ENCODE peak calls at places on chromosomes 6 and 20, in five cellular contexts. One of them, this sample, is unnamed.

GRCh38 chr20:17210387-17210786 is 16.5 kb upstream of the PCSK2 start:
- DNase-seq in psoas muscle: no peak
- DNase-seq in IMR-90: no peak
- DNase-seq in left lung: no peak
- DNase-seq in uterus: no peak
- DNase-seq in this sample: no peak

GRCh38 chr20:571754-572331 is 28.3 kb upstream of the CSNK2A1 start:
- DNase-seq in psoas muscle: peak; percentile 74
- DNase-seq in IMR-90: no peak
- DNase-seq in left lung: peak; percentile 73
- DNase-seq in uterus: peak; percentile 42
- DNase-seq in this sample: peak; percentile 70

GRCh38 chr6:168937061-168937460 is 316.6 kb downstream of the THBS2 start:
- DNase-seq in psoas muscle: no peak
- DNase-seq in IMR-90: peak; percentile 12
- DNase-seq in left lung: no peak
- DNase-seq in uterus: no peak
- DNase-seq in this sample: no peak

GRCh38 chr20:17771206-17772004 is 71.6 kb downstream of the BANF2 start:
- DNase-seq in psoas muscle: no peak
- DNase-seq in IMR-90: no peak
- DNase-seq in left lung: no peak
- DNase-seq in uterus: no peak
- DNase-seq in this sample: no peak

GRCh38 chr20:37354210-37355195 is 8.6 kb downstream of the SRC start:
- DNase-seq in psoas muscle: no peak
- DNase-seq in IMR-90: no peak
- DNase-seq in left lung: no peak
- DNase-seq in uterus: no peak
- DNase-seq in this sample: no peak

GRCh38 chr6:14721103-14721758 is 524.6 kb upstream of the JARID2 start:
- DNase-seq in psoas muscle: no peak
- DNase-seq in IMR-90: peak; percentile 49
- DNase-seq in left lung: no peak
- DNase-seq in uterus: no peak
- DNase-seq in this sample: peak; percentile 47

GRCh38 chr20:17542481-17542880 is 11.3 kb upstream of the BFSP1 start:
- DNase-seq in psoas muscle: no peak
- DNase-seq in IMR-90: no peak
- DNase-seq in left lung: no peak
- DNase-seq in uterus: no peak
- DNase-seq in this sample: no peak

GRCh38 chr6:169794317-169795055 is 43.1 kb downstream of the ERMARD start:
- DNase-seq in psoas muscle: no peak
- DNase-seq in IMR-90: no peak
- DNase-seq in left lung: peak; percentile 62
- DNase-seq in uterus: no peak
- DNase-seq in this sample: peak; percentile 20

GRCh38 chr6:88294702-88295101 is 128.6 kb upstream of the CNR1 start:
- DNase-seq in psoas muscle: no peak
- DNase-seq in IMR-90: no peak
- DNase-seq in left lung: no peak
- DNase-seq in uterus: no peak
- DNase-seq in this sample: no peak

GRCh38 chr20:50292324-50293243 is 102.0 kb downstream of the CEBPB start:
- DNase-seq in psoas muscle: peak; percentile 97
- DNase-seq in IMR-90: peak; percentile 99
- DNase-seq in left lung: peak; percentile 95
- DNase-seq in uterus: peak; percentile 97
- DNase-seq in this sample: peak; percentile 97

GRCh38 chr6:110664933-110665332 is 150.3 kb downstream of the CDK19 start:
- DNase-seq in psoas muscle: no peak
- DNase-seq in IMR-90: peak; percentile 53
- DNase-seq in left lung: no peak
- DNase-seq in uterus: no peak
- DNase-seq in this sample: no peak

GRCh38 chr20:22861990-22862389 is 173.1 kb upstream of the SSTR4 start:
- DNase-seq in psoas muscle: peak; percentile 21
- DNase-seq in IMR-90: no peak
- DNase-seq in left lung: peak; percentile 64
- DNase-seq in uterus: no peak
- DNase-seq in this sample: peak; percentile 23

GRCh38 chr6:106092279-106092678 is 6.1 kb downstream of the PRDM1 start:
- DNase-seq in psoas muscle: no peak
- DNase-seq in IMR-90: no peak
- DNase-seq in left lung: no peak
- DNase-seq in uterus: no peak
- DNase-seq in this sample: no peak

GRCh38 chr20:6178537-6178936 is 55.7 kb upstream of the FERMT1 start:
- DNase-seq in psoas muscle: no peak
- DNase-seq in IMR-90: peak; percentile 51
- DNase-seq in left lung: no peak
- DNase-seq in uterus: no peak
- DNase-seq in this sample: no peak

GRCh38 chr6:49336514-49337131 is 126.4 kb downstream of the MMUT start:
- DNase-seq in psoas muscle: no peak
- DNase-seq in IMR-90: peak; percentile 18
- DNase-seq in left lung: no peak
- DNase-seq in uterus: no peak
- DNase-seq in this sample: no peak

GRCh38 chr6:4346659-4347333 is 211.4 kb upstream of the ECI2 start:
- DNase-seq in psoas muscle: no peak
- DNase-seq in IMR-90: peak; percentile 39
- DNase-seq in left lung: no peak
- DNase-seq in uterus: no peak
- DNase-seq in this sample: no peak

GRCh38 chr6:45880139-45880538 is 135.5 kb downstream of the CLIC5 start:
- DNase-seq in psoas muscle: no peak
- DNase-seq in IMR-90: no peak
- DNase-seq in left lung: no peak
- DNase-seq in uterus: no peak
- DNase-seq in this sample: no peak

GRCh38 chr6:161038229-161039003 is 46.8 kb downstream of the MAP3K4 start:
- DNase-seq in psoas muscle: peak; percentile 21
- DNase-seq in IMR-90: peak; percentile 96
- DNase-seq in left lung: no peak
- DNase-seq in uterus: peak; percentile 64
- DNase-seq in this sample: peak; percentile 24

GRCh38 chr6:153625089-153625488 is 414.0 kb upstream of the OPRM1 start:
- DNase-seq in psoas muscle: no peak
- DNase-seq in IMR-90: no peak
- DNase-seq in left lung: no peak
- DNase-seq in uterus: no peak
- DNase-seq in this sample: no peak

GRCh38 chr6:23980965-23981364 is 145.1 kb upstream of the NRSN1 start:
- DNase-seq in psoas muscle: no peak
- DNase-seq in IMR-90: no peak
- DNase-seq in left lung: no peak
- DNase-seq in uterus: no peak
- DNase-seq in this sample: no peak

GRCh38 chr20:1391640-1392442 is 1.0 kb downstream of the FKBP1A start:
- DNase-seq in psoas muscle: no peak
- DNase-seq in IMR-90: peak; percentile 43
- DNase-seq in left lung: no peak
- DNase-seq in uterus: no peak
- DNase-seq in this sample: peak; percentile 52

GRCh38 chr6:84771732-84772131 is 7.3 kb upstream of the TBX18 start:
- DNase-seq in psoas muscle: no peak
- DNase-seq in IMR-90: no peak
- DNase-seq in left lung: no peak
- DNase-seq in uterus: no peak
- DNase-seq in this sample: no peak
- TF ChIP-seq CTCF in psoas muscle: no peak
- TF ChIP-seq CTCF in IMR-90: no peak
- TF ChIP-seq CTCF in left lung: no peak
- TF ChIP-seq CTCF in uterus: no peak
- TF ChIP-seq CTCF in this sample: no peak

DNA sequence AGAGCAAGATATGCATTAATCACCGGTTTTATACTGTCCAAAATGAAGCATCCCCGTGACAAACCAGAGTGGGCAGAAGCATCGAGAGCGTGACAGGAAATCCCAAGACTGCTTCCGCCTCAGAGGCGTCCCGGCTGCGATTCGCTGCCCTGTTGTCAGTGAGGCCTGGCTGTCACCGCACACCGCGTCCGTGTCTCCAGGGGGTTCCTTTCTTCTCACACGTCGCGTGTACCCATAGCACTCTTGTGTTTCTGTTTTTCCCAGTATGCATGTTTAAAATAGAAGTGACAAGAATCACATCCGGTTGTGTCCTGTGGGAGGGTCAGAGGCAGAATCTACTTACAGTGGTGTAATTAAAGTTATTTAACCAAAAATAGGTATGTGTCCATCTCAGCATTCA is 8.3 kb upstream of the ADRM1 start:
- DNase-seq in psoas muscle: no peak
- DNase-seq in IMR-90: no peak
- DNase-seq in left lung: no peak
- DNase-seq in uterus: no peak
- DNase-seq in this sample: no peak
- H3K4me3 ChIP-seq in psoas muscle: no peak overlapping the region
- H3K4me3 ChIP-seq in IMR-90: no peak overlapping the region
- H3K4me3 ChIP-seq in left lung: no peak overlapping the region
- H3K4me3 ChIP-seq in uterus: no peak overlapping the region
- H3K4me3 ChIP-seq in this sample: no peak overlapping the region

GRCh38 chr6:42029881-42030280 is 20.4 kb upstream of the TAF8 start:
- DNase-seq in psoas muscle: no peak
- DNase-seq in IMR-90: no peak
- DNase-seq in left lung: no peak
- DNase-seq in uterus: no peak
- DNase-seq in this sample: no peak

GRCh38 chr6:42026540-42026939 is 23.8 kb upstream of the TAF8 start:
- DNase-seq in psoas muscle: no peak
- DNase-seq in IMR-90: no peak
- DNase-seq in left lung: no peak
- DNase-seq in uterus: no peak
- DNase-seq in this sample: no peak

GRCh38 chr6:42028234-42029061 is 21.9 kb upstream of the TAF8 start:
- DNase-seq in psoas muscle: no peak
- DNase-seq in IMR-90: peak; percentile 86
- DNase-seq in left lung: no peak
- DNase-seq in uterus: no peak
- DNase-seq in this sample: peak; percentile 66

GRCh38 chr6:42030585-42031506 is 19.5 kb upstream of the TAF8 start:
- DNase-seq in psoas muscle: peak; percentile 27
- DNase-seq in IMR-90: no peak
- DNase-seq in left lung: no peak
- DNase-seq in uterus: no peak
- DNase-seq in this sample: no peak

GRCh38 chr6:42029062-42029685 is 21.1 kb upstream of the TAF8 start:
- DNase-seq in psoas muscle: no peak
- DNase-seq in IMR-90: no peak
- DNase-seq in left lung: no peak
- DNase-seq in uterus: no peak
- DNase-seq in this sample: no peak
- H3K4me1 ChIP-seq in psoas muscle: peaks cover 23% of the 10 kb centered on the region
- H3K4me1 ChIP-seq in IMR-90: peaks cover 9% of the 10 kb centered on the region
- H3K4me1 ChIP-seq in left lung: peaks cover 89% of the 10 kb centered on the region
- H3K4me1 ChIP-seq in uterus: no peaks in the 10 kb centered on the region
- H3K4me1 ChIP-seq in this sample: peaks cover 42% of the 10 kb centered on the region

DNA sequence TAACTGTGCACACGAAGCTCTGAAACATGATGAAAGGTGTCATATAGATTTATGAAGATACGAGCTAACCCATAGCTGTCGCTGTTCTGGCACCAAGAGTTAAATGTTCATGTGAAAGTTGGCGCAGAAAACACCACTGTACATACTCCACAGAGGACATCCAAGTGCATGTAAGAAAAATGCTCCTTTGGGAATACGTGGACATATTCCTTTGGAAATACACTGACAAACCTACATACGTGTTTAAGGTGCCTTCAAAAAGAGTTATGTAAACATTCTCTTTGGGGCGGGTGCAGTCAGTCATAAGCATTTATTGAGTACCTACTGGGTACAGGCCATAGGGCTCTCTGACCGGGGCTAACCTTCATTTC is 723 bp upstream of the ARID1B start:
- DNase-seq in psoas muscle: no peak
- DNase-seq in IMR-90: peak; percentile 44
- DNase-seq in left lung: no peak
- DNase-seq in uterus: no peak
- DNase-seq in this sample: no peak
- TF ChIP-seq CTCF in psoas muscle: no peak
- TF ChIP-seq CTCF in IMR-90: no peak
- TF ChIP-seq CTCF in left lung: no peak
- TF ChIP-seq CTCF in uterus: no peak
- TF ChIP-seq CTCF in this sample: no peak

DNA sequence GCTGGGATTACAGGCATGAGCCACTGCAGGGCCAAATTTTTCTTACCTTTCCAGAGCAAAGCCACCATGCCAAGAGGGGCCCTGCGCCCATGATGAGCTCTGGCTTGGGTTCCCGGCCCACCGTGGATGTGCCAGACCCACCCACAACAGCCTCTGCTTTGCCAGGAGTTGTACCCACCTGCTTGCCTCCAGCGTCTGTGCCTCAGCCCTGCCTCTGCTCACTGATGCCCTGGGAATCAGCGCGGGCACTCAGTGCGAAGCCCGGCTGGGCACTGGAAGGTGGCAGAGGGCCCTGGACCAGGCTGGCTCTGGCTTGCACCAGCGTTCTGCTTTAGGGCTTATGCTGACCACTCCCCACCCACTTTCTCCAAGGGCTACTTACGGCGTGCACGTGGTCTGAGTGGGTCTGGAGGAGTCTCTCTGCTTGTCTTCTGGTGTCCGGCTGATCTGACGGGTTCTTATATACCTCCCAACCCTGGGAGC is at the start of gene MLN:
- DNase-seq in psoas muscle: no peak
- DNase-seq in IMR-90: no peak
- DNase-seq in left lung: peak; percentile 62
- DNase-seq in uterus: no peak
- DNase-seq in this sample: no peak
- H3K4me3 ChIP-seq in psoas muscle: no peak within 1 kb of the TSS
- H3K4me3 ChIP-seq in IMR-90: no peak within 1 kb of the TSS
- H3K4me3 ChIP-seq in left lung: no peak within 1 kb of the TSS
- H3K4me3 ChIP-seq in uterus: no peak within 1 kb of the TSS
- H3K4me3 ChIP-seq in this sample: no peak within 1 kb of the TSS

DNA sequence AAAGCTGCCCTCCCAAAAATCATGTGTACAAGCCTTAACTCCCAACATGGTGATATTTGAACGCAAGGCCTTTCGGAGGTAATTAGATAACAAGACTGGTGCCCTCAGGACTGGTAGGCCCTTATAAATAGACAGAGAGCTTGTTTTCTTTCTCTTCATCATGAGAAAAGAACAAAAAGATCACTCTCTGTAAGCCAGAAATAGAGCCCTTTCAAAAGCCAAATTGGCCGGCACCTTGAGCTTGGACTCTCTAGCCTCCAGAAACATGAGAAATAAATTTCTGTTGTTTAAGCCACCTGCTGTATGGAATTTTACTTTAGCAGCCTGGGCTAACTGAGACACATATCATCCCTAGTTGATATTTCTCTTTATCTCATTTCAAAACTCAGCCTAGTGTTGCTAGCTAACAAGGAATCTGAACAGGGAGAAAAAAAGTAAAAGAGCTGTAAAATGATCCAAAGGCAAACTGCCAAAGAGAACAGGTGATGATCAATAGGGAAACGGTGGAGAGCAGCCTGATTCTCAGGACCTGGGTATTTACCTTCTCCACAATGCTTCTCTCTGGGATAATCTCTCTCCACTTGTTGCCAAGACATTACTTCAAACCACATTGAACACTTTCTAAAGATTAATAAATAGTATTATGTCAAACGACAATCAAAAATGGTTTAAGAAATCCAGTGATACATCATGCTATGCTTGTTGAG is 6.1 kb downstream of the COL21A1 start:
- DNase-seq in psoas muscle: no peak
- DNase-seq in IMR-90: no peak
- DNase-seq in left lung: no peak
- DNase-seq in uterus: no peak
- DNase-seq in this sample: no peak
- H3K4me1 ChIP-seq in psoas muscle: no peaks in the 10 kb centered on the region
- H3K4me1 ChIP-seq in IMR-90: no peaks in the 10 kb centered on the region
- H3K4me1 ChIP-seq in left lung: peaks cover 16% of the 10 kb centered on the region
- H3K4me1 ChIP-seq in uterus: peaks cover 6% of the 10 kb centered on the region
- H3K4me1 ChIP-seq in this sample: peaks cover 6% of the 10 kb centered on the region

This sample was measured in adrenal gland.